ENCODE peak calls at places on chromosome 10, in ten cellular contexts. One of them, this sample, is unnamed. For H3K4me1, the result is how much of the 10 kb centered on the place peaks cover.

GRCh38 chr10:90398551-90398950 is 459.3 kb downstream of the HTR7 start:
- DNase-seq in SK-N-SH: no peak
- DNase-seq in stomach: no peak
- DNase-seq in GM12878: no peak
- DNase-seq in Panc1: no peak
- DNase-seq in upper lobe of left lung: no peak
- DNase-seq in prostate gland: no peak
- DNase-seq in sigmoid colon: no peak
- DNase-seq in transverse colon: no peak
- DNase-seq in GM23338: no peak
- DNase-seq in this sample: peak

GRCh38 chr10:94006591-94007550 is 13.1 kb downstream of the PLCE1 start:
- DNase-seq in SK-N-SH: no peak
- DNase-seq in stomach: peak
- DNase-seq in GM12878: no peak
- DNase-seq in Panc1: no peak
- DNase-seq in upper lobe of left lung: no peak
- DNase-seq in prostate gland: no peak
- DNase-seq in sigmoid colon: no peak
- DNase-seq in transverse colon: peak
- DNase-seq in GM23338: no peak
- DNase-seq in this sample: no peak

GRCh38 chr10:31620236-31621151 is 301.5 kb downstream of the ZEB1 start:
- DNase-seq in SK-N-SH: no peak
- DNase-seq in stomach: no peak
- DNase-seq in GM12878: no peak
- DNase-seq in Panc1: no peak
- DNase-seq in upper lobe of left lung: no peak
- DNase-seq in prostate gland: no peak
- DNase-seq in sigmoid colon: peak
- DNase-seq in transverse colon: peak
- DNase-seq in GM23338: peak
- DNase-seq in this sample: peak

GRCh38 chr10:86952106-86952505 is 5.3 kb downstream of the MMRN2 start:
- DNase-seq in SK-N-SH: no peak
- DNase-seq in stomach: no peak
- DNase-seq in GM12878: no peak
- DNase-seq in Panc1: no peak
- DNase-seq in upper lobe of left lung: no peak
- DNase-seq in prostate gland: no peak
- DNase-seq in sigmoid colon: peak
- DNase-seq in transverse colon: no peak
- DNase-seq in GM23338: no peak
- DNase-seq in this sample: no peak

GRCh38 chr10:88042162-88043100 is 179.0 kb downstream of the PTEN start:
- DNase-seq in SK-N-SH: peak
- DNase-seq in stomach: peak
- DNase-seq in GM12878: no peak
- DNase-seq in Panc1: no peak
- DNase-seq in upper lobe of left lung: no peak
- DNase-seq in prostate gland: peak
- DNase-seq in sigmoid colon: peak
- DNase-seq in transverse colon: no peak
- DNase-seq in GM23338: peak
- DNase-seq in this sample: no peak

GRCh38 chr10:75924309-75924920 is 493.0 kb downstream of the LRMDA start:
- DNase-seq in SK-N-SH: no peak
- DNase-seq in stomach: no peak
- DNase-seq in GM12878: no peak
- DNase-seq in Panc1: no peak
- DNase-seq in upper lobe of left lung: no peak
- DNase-seq in prostate gland: no peak
- DNase-seq in sigmoid colon: no peak
- DNase-seq in transverse colon: no peak
- DNase-seq in GM23338: no peak
- DNase-seq in this sample: no peak

GRCh38 chr10:122855745-122856144 is 10.1 kb upstream of the CUZD1 start:
- DNase-seq in SK-N-SH: no peak
- DNase-seq in stomach: no peak
- DNase-seq in GM12878: no peak
- DNase-seq in Panc1: no peak
- DNase-seq in upper lobe of left lung: no peak
- DNase-seq in prostate gland: no peak
- DNase-seq in sigmoid colon: no peak
- DNase-seq in transverse colon: no peak
- DNase-seq in GM23338: no peak
- DNase-seq in this sample: no peak

GRCh38 chr10:118595598-118596425 is at the start of gene PRLHR:
- DNase-seq in SK-N-SH: peak
- DNase-seq in stomach: no peak
- DNase-seq in GM12878: no peak
- DNase-seq in Panc1: no peak
- DNase-seq in upper lobe of left lung: peak
- DNase-seq in prostate gland: no peak
- DNase-seq in sigmoid colon: no peak
- DNase-seq in transverse colon: no peak
- DNase-seq in GM23338: peak
- DNase-seq in this sample: no peak

GRCh38 chr10:35792301-35792700 is 150.2 kb upstream of the FZD8 start:
- DNase-seq in SK-N-SH: no peak
- DNase-seq in stomach: no peak
- DNase-seq in GM12878: no peak
- DNase-seq in Panc1: no peak
- DNase-seq in upper lobe of left lung: no peak
- DNase-seq in prostate gland: no peak
- DNase-seq in sigmoid colon: no peak
- DNase-seq in transverse colon: no peak
- DNase-seq in GM23338: no peak
- DNase-seq in this sample: no peak

GRCh38 chr10:50514995-50515394 is 108.8 kb downstream of the SGMS1 start:
- DNase-seq in SK-N-SH: no peak
- DNase-seq in stomach: no peak
- DNase-seq in GM12878: no peak
- DNase-seq in Panc1: no peak
- DNase-seq in upper lobe of left lung: no peak
- DNase-seq in prostate gland: no peak
- DNase-seq in sigmoid colon: no peak
- DNase-seq in transverse colon: no peak
- DNase-seq in GM23338: no peak
- DNase-seq in this sample: no peak

GRCh38 chr10:51422311-51423120 is 276.9 kb downstream of the CSTF2T start:
- DNase-seq in SK-N-SH: peak
- DNase-seq in stomach: peak
- DNase-seq in GM12878: peak
- DNase-seq in Panc1: peak
- DNase-seq in upper lobe of left lung: no peak
- DNase-seq in prostate gland: peak
- DNase-seq in sigmoid colon: peak
- DNase-seq in transverse colon: peak
- DNase-seq in GM23338: peak
- DNase-seq in this sample: peak

GRCh38 chr10:30835146-30835545 is 196.5 kb downstream of the ZNF438 start:
- DNase-seq in SK-N-SH: no peak
- DNase-seq in stomach: no peak
- DNase-seq in GM12878: no peak
- DNase-seq in Panc1: no peak
- DNase-seq in upper lobe of left lung: no peak
- DNase-seq in prostate gland: no peak
- DNase-seq in sigmoid colon: no peak
- DNase-seq in transverse colon: no peak
- DNase-seq in GM23338: no peak
- DNase-seq in this sample: no peak

GRCh38 chr10:114393886-114394285 is 10.4 kb downstream of the AFAP1L2 start:
- DNase-seq in SK-N-SH: no peak
- DNase-seq in stomach: no peak
- DNase-seq in GM12878: no peak
- DNase-seq in Panc1: no peak
- DNase-seq in upper lobe of left lung: no peak
- DNase-seq in prostate gland: no peak
- DNase-seq in sigmoid colon: peak
- DNase-seq in transverse colon: no peak
- DNase-seq in GM23338: no peak
- DNase-seq in this sample: no peak
- H3K4me1 ChIP-seq in SK-N-SH: under half
- H3K4me1 ChIP-seq in stomach: half or more
- H3K4me1 ChIP-seq in GM12878: under half
- H3K4me1 ChIP-seq in Panc1: half or more
- H3K4me1 ChIP-seq in upper lobe of left lung: under half
- H3K4me1 ChIP-seq in prostate gland: under half
- H3K4me1 ChIP-seq in sigmoid colon: under half
- H3K4me1 ChIP-seq in transverse colon: under half
- H3K4me1 ChIP-seq in GM23338: under half
- H3K4me1 ChIP-seq in this sample: under half

GRCh38 chr10:25047902-25048301 is 31.5 kb downstream of the THNSL1 start:
- DNase-seq in SK-N-SH: no peak
- DNase-seq in stomach: no peak
- DNase-seq in GM12878: no peak
- DNase-seq in Panc1: no peak
- DNase-seq in upper lobe of left lung: no peak
- DNase-seq in prostate gland: no peak
- DNase-seq in sigmoid colon: no peak
- DNase-seq in transverse colon: no peak
- DNase-seq in GM23338: no peak
- DNase-seq in this sample: peak
- TF ChIP-seq POLR2AphosphoS5 in SK-N-SH: no peak
- TF ChIP-seq POLR2AphosphoS5 in stomach: no peak
- TF ChIP-seq POLR2AphosphoS5 in GM12878: no peak
- TF ChIP-seq POLR2AphosphoS5 in Panc1: no peak
- TF ChIP-seq POLR2AphosphoS5 in upper lobe of left lung: no peak
- TF ChIP-seq POLR2AphosphoS5 in prostate gland: no peak
- TF ChIP-seq POLR2AphosphoS5 in sigmoid colon: no peak
- TF ChIP-seq POLR2AphosphoS5 in transverse colon: no peak
- TF ChIP-seq POLR2AphosphoS5 in GM23338: no peak
- TF ChIP-seq POLR2AphosphoS5 in this sample: no peak

GRCh38 chr10:59895629-59896116 is 10.7 kb downstream of the CCDC6 start:
- DNase-seq in SK-N-SH: peak
- DNase-seq in stomach: peak
- DNase-seq in GM12878: no peak
- DNase-seq in Panc1: no peak
- DNase-seq in upper lobe of left lung: no peak
- DNase-seq in prostate gland: no peak
- DNase-seq in sigmoid colon: peak
- DNase-seq in transverse colon: peak
- DNase-seq in GM23338: no peak
- DNase-seq in this sample: no peak
- H3K4me1 ChIP-seq in SK-N-SH: under half
- H3K4me1 ChIP-seq in stomach: half or more
- H3K4me1 ChIP-seq in GM12878: under half
- H3K4me1 ChIP-seq in Panc1: under half
- H3K4me1 ChIP-seq in upper lobe of left lung: under half
- H3K4me1 ChIP-seq in prostate gland: under half
- H3K4me1 ChIP-seq in sigmoid colon: half or more
- H3K4me1 ChIP-seq in transverse colon: half or more
- H3K4me1 ChIP-seq in GM23338: half or more
- H3K4me1 ChIP-seq in this sample: under half

GRCh38 chr10:131996508-131997365 is 15.0 kb upstream of the BNIP3 start:
- DNase-seq in SK-N-SH: no peak
- DNase-seq in stomach: no peak
- DNase-seq in GM12878: no peak
- DNase-seq in Panc1: no peak
- DNase-seq in upper lobe of left lung: peak
- DNase-seq in prostate gland: no peak
- DNase-seq in sigmoid colon: peak
- DNase-seq in transverse colon: no peak
- DNase-seq in GM23338: no peak
- DNase-seq in this sample: no peak

GRCh38 chr10:131998845-131999681 is 17.3 kb upstream of the BNIP3 start:
- DNase-seq in SK-N-SH: no peak
- DNase-seq in stomach: no peak
- DNase-seq in GM12878: no peak
- DNase-seq in Panc1: no peak
- DNase-seq in upper lobe of left lung: peak
- DNase-seq in prostate gland: no peak
- DNase-seq in sigmoid colon: peak
- DNase-seq in transverse colon: no peak
- DNase-seq in GM23338: no peak
- DNase-seq in this sample: no peak

GRCh38 chr10:132001238-132001977 is 19.7 kb upstream of the BNIP3 start:
- DNase-seq in SK-N-SH: no peak
- DNase-seq in stomach: no peak
- DNase-seq in GM12878: no peak
- DNase-seq in Panc1: no peak
- DNase-seq in upper lobe of left lung: no peak
- DNase-seq in prostate gland: peak
- DNase-seq in sigmoid colon: peak
- DNase-seq in transverse colon: no peak
- DNase-seq in GM23338: peak
- DNase-seq in this sample: no peak

GRCh38 chr10:131997366-131998049 is 15.8 kb upstream of the BNIP3 start:
- DNase-seq in SK-N-SH: no peak
- DNase-seq in stomach: peak
- DNase-seq in GM12878: no peak
- DNase-seq in Panc1: no peak
- DNase-seq in upper lobe of left lung: peak
- DNase-seq in prostate gland: peak
- DNase-seq in sigmoid colon: peak
- DNase-seq in transverse colon: peak
- DNase-seq in GM23338: peak
- DNase-seq in this sample: peak

GRCh38 chr10:131998050-131998844 is 16.5 kb upstream of the BNIP3 start:
- DNase-seq in SK-N-SH: no peak
- DNase-seq in stomach: no peak
- DNase-seq in GM12878: no peak
- DNase-seq in Panc1: no peak
- DNase-seq in upper lobe of left lung: no peak
- DNase-seq in prostate gland: no peak
- DNase-seq in sigmoid colon: peak
- DNase-seq in transverse colon: no peak
- DNase-seq in GM23338: no peak
- DNase-seq in this sample: no peak
- TF ChIP-seq POLR2AphosphoS5 in SK-N-SH: no peak
- TF ChIP-seq POLR2AphosphoS5 in stomach: no peak
- TF ChIP-seq POLR2AphosphoS5 in GM12878: no peak
- TF ChIP-seq POLR2AphosphoS5 in Panc1: no peak
- TF ChIP-seq POLR2AphosphoS5 in upper lobe of left lung: no peak
- TF ChIP-seq POLR2AphosphoS5 in prostate gland: no peak
- TF ChIP-seq POLR2AphosphoS5 in sigmoid colon: no peak
- TF ChIP-seq POLR2AphosphoS5 in transverse colon: no peak
- TF ChIP-seq POLR2AphosphoS5 in GM23338: no peak
- TF ChIP-seq POLR2AphosphoS5 in this sample: no peak

GRCh38 chr10:96276831-96277230 is 5.5 kb upstream of the BLNK start:
- DNase-seq in SK-N-SH: no peak
- DNase-seq in stomach: no peak
- DNase-seq in GM12878: no peak
- DNase-seq in Panc1: no peak
- DNase-seq in upper lobe of left lung: no peak
- DNase-seq in prostate gland: no peak
- DNase-seq in sigmoid colon: no peak
- DNase-seq in transverse colon: no peak
- DNase-seq in GM23338: no peak
- DNase-seq in this sample: no peak
- H3K4me1 ChIP-seq in SK-N-SH: under half
- H3K4me1 ChIP-seq in stomach: under half
- H3K4me1 ChIP-seq in GM12878: under half
- H3K4me1 ChIP-seq in Panc1: under half
- H3K4me1 ChIP-seq in upper lobe of left lung: under half
- H3K4me1 ChIP-seq in prostate gland: under half
- H3K4me1 ChIP-seq in sigmoid colon: under half
- H3K4me1 ChIP-seq in transverse colon: under half
- H3K4me1 ChIP-seq in GM23338: under half
- H3K4me1 ChIP-seq in this sample: under half

GRCh38 chr10:68231106-68231901 is 609 bp downstream of the ATOH7 start:
- DNase-seq in SK-N-SH: peak
- DNase-seq in stomach: peak
- DNase-seq in GM12878: no peak
- DNase-seq in Panc1: peak
- DNase-seq in upper lobe of left lung: peak
- DNase-seq in prostate gland: peak
- DNase-seq in sigmoid colon: peak
- DNase-seq in transverse colon: peak
- DNase-seq in GM23338: peak
- DNase-seq in this sample: peak
- TF ChIP-seq POLR2AphosphoS5 in SK-N-SH: peak
- TF ChIP-seq POLR2AphosphoS5 in stomach: no peak
- TF ChIP-seq POLR2AphosphoS5 in GM12878: no peak
- TF ChIP-seq POLR2AphosphoS5 in Panc1: peak
- TF ChIP-seq POLR2AphosphoS5 in upper lobe of left lung: no peak
- TF ChIP-seq POLR2AphosphoS5 in prostate gland: no peak
- TF ChIP-seq POLR2AphosphoS5 in sigmoid colon: no peak
- TF ChIP-seq POLR2AphosphoS5 in transverse colon: no peak
- TF ChIP-seq POLR2AphosphoS5 in GM23338: peak
- TF ChIP-seq POLR2AphosphoS5 in this sample: no peak